ENCODE peak calls at places on chromosomes 6 and 20, in seven cellular contexts. One of them, this sample, is unnamed.

GRCh38 chr20:53990768-53991472 is 79.5 kb downstream of the BCAS1 start:
- DNase-seq in memory B cell: no peak
- DNase-seq in activated CD8-positive, alpha-beta memory T cell treated with anti-CD3 and anti-CD28 coated beads for 1 hour: no peak
- DNase-seq in head of caudate nucleus: no peak
- DNase-seq in activated naive CD4-positive, alpha-beta T cell treated with anti-CD3 and anti-CD28 coated beads, Interleukin-2, amount 10 ng/mL, durations not matched to agents 7 days and 5 days: no peak
- DNase-seq in ELF-1: no peak
- DNase-seq in HCEC 1CT: no peak
- DNase-seq in this sample: no peak

GRCh38 chr6:32868257-32868788 is 14.3 kb downstream of the PSMB9 start:
- DNase-seq in activated naive CD4-positive, alpha-beta T cell treated with anti-CD3 and anti-CD28 coated beads, Interleukin-2, amount 10 ng/mL, durations not matched to agents 7 days and 5 days: peak; percentile 91
- DNase-seq in head of caudate nucleus: peak; percentile 73
- DNase-seq in HCEC 1CT: peak; percentile 38
- DNase-seq in activated CD8-positive, alpha-beta memory T cell treated with anti-CD3 and anti-CD28 coated beads for 1 hour: peak; percentile 78
- DNase-seq in ELF-1: peak; percentile 76
- DNase-seq in memory B cell: peak; percentile 88
- DNase-seq in this sample: peak; percentile 42

GRCh38 chr6:163195721-163196691 is 218.5 kb upstream of the QKI start:
- DNase-seq in memory B cell: no peak
- DNase-seq in head of caudate nucleus: no peak
- DNase-seq in HCEC 1CT: no peak
- DNase-seq in activated naive CD4-positive, alpha-beta T cell treated with anti-CD3 and anti-CD28 coated beads, Interleukin-2, amount 10 ng/mL, durations not matched to agents 7 days and 5 days: no peak
- DNase-seq in activated CD8-positive, alpha-beta memory T cell treated with anti-CD3 and anti-CD28 coated beads for 1 hour: no peak
- DNase-seq in ELF-1: no peak
- DNase-seq in this sample: no peak

GRCh38 chr6:142009647-142010046 is 123.1 kb upstream of the GJE1 start:
- DNase-seq in ELF-1: no peak
- DNase-seq in memory B cell: no peak
- DNase-seq in activated CD8-positive, alpha-beta memory T cell treated with anti-CD3 and anti-CD28 coated beads for 1 hour: no peak
- DNase-seq in activated naive CD4-positive, alpha-beta T cell treated with anti-CD3 and anti-CD28 coated beads, Interleukin-2, amount 10 ng/mL, durations not matched to agents 7 days and 5 days: no peak
- DNase-seq in HCEC 1CT: no peak
- DNase-seq in head of caudate nucleus: no peak
- DNase-seq in this sample: no peak

GRCh38 chr6:4816904-4817303 is 40.7 kb downstream of the CDYL start:
- DNase-seq in activated CD8-positive, alpha-beta memory T cell treated with anti-CD3 and anti-CD28 coated beads for 1 hour: no peak
- DNase-seq in head of caudate nucleus: no peak
- DNase-seq in memory B cell: no peak
- DNase-seq in HCEC 1CT: no peak
- DNase-seq in ELF-1: no peak
- DNase-seq in activated naive CD4-positive, alpha-beta T cell treated with anti-CD3 and anti-CD28 coated beads, Interleukin-2, amount 10 ng/mL, durations not matched to agents 7 days and 5 days: no peak
- DNase-seq in this sample: no peak

GRCh38 chr20:34891166-34892062 is 15.0 kb downstream of the ACSS2 start:
- DNase-seq in memory B cell: no peak
- DNase-seq in activated CD8-positive, alpha-beta memory T cell treated with anti-CD3 and anti-CD28 coated beads for 1 hour: no peak
- DNase-seq in activated naive CD4-positive, alpha-beta T cell treated with anti-CD3 and anti-CD28 coated beads, Interleukin-2, amount 10 ng/mL, durations not matched to agents 7 days and 5 days: peak; percentile 26
- DNase-seq in head of caudate nucleus: no peak
- DNase-seq in HCEC 1CT: peak; percentile 87
- DNase-seq in ELF-1: no peak
- DNase-seq in this sample: no peak

GRCh38 chr20:33575302-33575701 is 85.4 kb downstream of the CBFA2T2 start:
- DNase-seq in memory B cell: no peak
- DNase-seq in activated CD8-positive, alpha-beta memory T cell treated with anti-CD3 and anti-CD28 coated beads for 1 hour: no peak
- DNase-seq in ELF-1: no peak
- DNase-seq in activated naive CD4-positive, alpha-beta T cell treated with anti-CD3 and anti-CD28 coated beads, Interleukin-2, amount 10 ng/mL, durations not matched to agents 7 days and 5 days: no peak
- DNase-seq in HCEC 1CT: no peak
- DNase-seq in head of caudate nucleus: no peak
- DNase-seq in this sample: no peak

GRCh38 chr6:169795196-169795595 is 43.8 kb downstream of the ERMARD start:
- DNase-seq in head of caudate nucleus: no peak
- DNase-seq in memory B cell: no peak
- DNase-seq in HCEC 1CT: no peak
- DNase-seq in activated CD8-positive, alpha-beta memory T cell treated with anti-CD3 and anti-CD28 coated beads for 1 hour: no peak
- DNase-seq in ELF-1: no peak
- DNase-seq in activated naive CD4-positive, alpha-beta T cell treated with anti-CD3 and anti-CD28 coated beads, Interleukin-2, amount 10 ng/mL, durations not matched to agents 7 days and 5 days: no peak
- DNase-seq in this sample: no peak

GRCh38 chr6:2990179-2990931 is 9.3 kb upstream of the NQO2 start:
- DNase-seq in memory B cell: no peak
- DNase-seq in activated CD8-positive, alpha-beta memory T cell treated with anti-CD3 and anti-CD28 coated beads for 1 hour: no peak
- DNase-seq in HCEC 1CT: no peak
- DNase-seq in head of caudate nucleus: no peak
- DNase-seq in ELF-1: peak; percentile 82
- DNase-seq in activated naive CD4-positive, alpha-beta T cell treated with anti-CD3 and anti-CD28 coated beads, Interleukin-2, amount 10 ng/mL, durations not matched to agents 7 days and 5 days: no peak
- DNase-seq in this sample: no peak

GRCh38 chr6:333379-334002 is 41.2 kb downstream of the DUSP22 start:
- DNase-seq in ELF-1: no peak
- DNase-seq in activated CD8-positive, alpha-beta memory T cell treated with anti-CD3 and anti-CD28 coated beads for 1 hour: no peak
- DNase-seq in head of caudate nucleus: no peak
- DNase-seq in activated naive CD4-positive, alpha-beta T cell treated with anti-CD3 and anti-CD28 coated beads, Interleukin-2, amount 10 ng/mL, durations not matched to agents 7 days and 5 days: no peak
- DNase-seq in memory B cell: no peak
- DNase-seq in HCEC 1CT: no peak
- DNase-seq in this sample: no peak

GRCh38 chr6:169824021-169824420 is 72.6 kb downstream of the ERMARD start:
- DNase-seq in HCEC 1CT: no peak
- DNase-seq in ELF-1: peak; percentile 49
- DNase-seq in activated naive CD4-positive, alpha-beta T cell treated with anti-CD3 and anti-CD28 coated beads, Interleukin-2, amount 10 ng/mL, durations not matched to agents 7 days and 5 days: no peak
- DNase-seq in head of caudate nucleus: no peak
- DNase-seq in memory B cell: no peak
- DNase-seq in activated CD8-positive, alpha-beta memory T cell treated with anti-CD3 and anti-CD28 coated beads for 1 hour: no peak
- DNase-seq in this sample: no peak